ENCODE peak calls at places on chromosome 1, in four cellular contexts. L is Caki2, F is smooth muscle cell of the brain vasculature, S is caudate nucleus. H is an unnamed sample.

GRCh38 chr1:88029899-88030298 is 654.2 kb upstream of the PKN2 start:
- DNase-seq in L (no peak), F (no peak), S (no peak), H (no peak)

GRCh38 chr1:221829327-221830011 is 87.6 kb upstream of the DUSP10 start:
- DNase-seq in S (no peak), F (no peak), L (peak), H (no peak)

GRCh38 chr1:201637282-201638076 is 98.6 kb downstream of the NAV1 start:
- DNase-seq in L (no peak), F (no peak), S (no peak), H (no peak)

GRCh38 chr1:156750191-156750931 is 1.1 kb downstream of the HDGF start:
- DNase-seq in S (no peak), F (no peak), L (peak), H (no peak)

GRCh38 chr1:197918815-197919522 is 1.8 kb downstream of the LHX9 start:
- DNase-seq in L (no peak), F (no peak), S (no peak), H (no peak)

GRCh38 chr1:248375446-248375845 is at the start of gene OR2T6:
- DNase-seq in L (no peak), S (no peak), F (no peak), H (no peak)

GRCh38 chr1:46587072-46587471 is 17.0 kb downstream of the MKNK1 start:
- DNase-seq in F (no peak), S (no peak), L (no peak), H (no peak)

GRCh38 chr1:28145728-28146127 is 30.8 kb downstream of the PTAFR start:
- DNase-seq in L (no peak), S (no peak), F (no peak), H (no peak)

GRCh38 chr1:2990376-2991115 is 30.7 kb upstream of the ACTRT2 start:
- DNase-seq in S (no peak), L (no peak), F (no peak), H (no peak)

GRCh38 chr1:192668434-192668983 is 32.6 kb downstream of the RGS13 start:
- DNase-seq in L (peak), F (no peak), S (no peak), H (no peak)

GRCh38 chr1:27153549-27153886 is 1.4 kb downstream of the SLC9A1 start:
- DNase-seq in F (no peak), L (no peak), S (no peak), H (no peak)

GRCh38 chr1:77757616-77758015 is 2.0 kb downstream of the USP33 start:
- DNase-seq in L (no peak), S (no peak), F (no peak), H (no peak)

GRCh38 chr1:35707253-35708178 is 11.2 kb downstream of the C1orf216 start:
- DNase-seq in F (no peak), L (no peak), S (peak), H (no peak)

GRCh38 chr1:58895082-58895481 is 111.2 kb upstream of the JUN start:
- DNase-seq in F (no peak), L (no peak), S (no peak), H (no peak)

GRCh38 chr1:199084293-199084692 is 445.5 kb downstream of the PTPRC start:
- DNase-seq in F (no peak), S (no peak), L (no peak), H (no peak)

GRCh38 chr1:178055779-178056471 is 38.0 kb upstream of the RASAL2 start:
- DNase-seq in F (no peak), S (no peak), L (peak), H (no peak)

H was measured in naive thymus-derived CD4-positive, alpha-beta T cell.